ENCODE peak calls at places on chromosomes 6 and 20, in four cellular contexts. J is spleen, Q is DND-41, X is IMR-90. R is an unnamed sample.

GRCh38 chr6:129197154-129197553 is 314.2 kb downstream of the LAMA2 start:
- DNase-seq in Q (no peak), X (no peak), J (no peak), R (no peak)

GRCh38 chr6:26187981-26188635 is 100.9 kb downstream of the HFE start:
- DNase-seq in J (no peak), Q (no peak), X (peak; percentile 43), R (no peak)

GRCh38 chr20:46375771-46376170 is 30.6 kb downstream of the ELMO2 start:
- DNase-seq in X (peak; percentile 39), J (no peak), Q (no peak), R (no peak)

GRCh38 chr6:108801331-108801730 is 46.9 kb upstream of the ARMC2 start:
- DNase-seq in J (no peak), X (no peak), Q (no peak), R (no peak)

GRCh38 chr6:53536561-53536960 is 8.3 kb downstream of the GCLC start:
- DNase-seq in J (no peak), Q (no peak), X (no peak), R (no peak)

GRCh38 chr6:24821860-24822444 is 23.2 kb upstream of the ARMH2 start:
- DNase-seq in X (no peak), Q (no peak), J (no peak), R (no peak)

GRCh38 chr6:90982581-90982980 is 395.7 kb upstream of the MAP3K7 start:
- DNase-seq in Q (no peak), X (no peak), J (no peak), R (no peak)

GRCh38 chr6:112409311-112409710 is 62.2 kb downstream of the RFPL4B start:
- DNase-seq in Q (no peak), X (peak; percentile 12), J (no peak), R (no peak)

GRCh38 chr6:161027385-161027784 is 35.8 kb downstream of the MAP3K4 start:
- DNase-seq in X (no peak), Q (no peak), J (no peak), R (no peak)

GRCh38 chr6:116847234-116847633 is 18.4 kb upstream of the GPRC6A start:
- DNase-seq in X (peak; percentile 41), Q (no peak), J (no peak), R (no peak)

GRCh38 chr6:21999012-21999528 is 297.8 kb downstream of the PRL start:
- DNase-seq in J (no peak), Q (no peak), X (peak; percentile 76), R (no peak)

GRCh38 chr20:32574296-32575226 is 10.6 kb downstream of the NOL4L start:
- DNase-seq in X (peak; percentile 88), Q (peak; percentile 61), J (no peak), R (no peak)

GRCh38 chr6:44542401-44543116 is 155.1 kb downstream of the CDC5L start:
- DNase-seq in J (no peak), Q (no peak), X (no peak), R (no peak)

GRCh38 chr6:16511723-16512584 is 249.3 kb downstream of the ATXN1 start:
- DNase-seq in Q (peak; percentile 10), X (no peak), J (no peak), R (peak; percentile 58)

GRCh38 chr6:141141870-141142269 is 990.9 kb upstream of the GJE1 start:
- DNase-seq in Q (no peak), J (no peak), X (no peak), R (no peak)

GRCh38 chr6:47710295-47710694 is 11.9 kb downstream of the ADGRF4 start:
- DNase-seq in X (no peak), Q (no peak), J (no peak), R (no peak)

GRCh38 chr6:24919404-24919892 is 16.3 kb downstream of the RIPOR2 start:
- DNase-seq in X (no peak), Q (peak; percentile 88), J (no peak), R (no peak)

GRCh38 chr6:158104696-158105095 is 63.4 kb downstream of the SERAC1 start:
- DNase-seq in J (no peak), Q (no peak), X (no peak), R (no peak)

GRCh38 chr6:147279423-147279822 is 75.2 kb downstream of the STXBP5 start:
- DNase-seq in Q (no peak), X (peak; percentile 50), J (no peak), R (no peak)

GRCh38 chr6:108492131-108492766 is 68.5 kb upstream of the FOXO3 start:
- DNase-seq in J (no peak), X (peak; percentile 54), Q (no peak), R (no peak)

GRCh38 chr6:54018722-54019121 is 92.5 kb upstream of the MLIP start:
- DNase-seq in X (no peak), J (no peak), Q (no peak), R (no peak)

GRCh38 chr6:33665957-33666356 is 44.8 kb downstream of the ITPR3 start:
- DNase-seq in X (no peak), Q (no peak), J (no peak), R (no peak)

GRCh38 chr6:117602899-117603588 is 733 bp upstream of the GOPC start:
- DNase-seq in J (no peak), X (no peak), Q (no peak), R (no peak)

GRCh38 chr6:13229205-13230085 is 98.9 kb downstream of the TBC1D7 start:
- DNase-seq in X (no peak), J (no peak), Q (no peak), R (peak; percentile 37)

GRCh38 chr6:132820629-132821381 is 6.4 kb downstream of the RPS12 start:
- DNase-seq in Q (no peak), X (peak; percentile 52), J (no peak), R (no peak)

GRCh38 chr20:51562334-51563140 is 20.0 kb upstream of the NFATC2 start:
- DNase-seq in J (peak; percentile 77), X (peak; percentile 95), Q (no peak), R (no peak)

GRCh38 chr6:132648356-132648755 is 10.6 kb downstream of the TAAR1 start:
- DNase-seq in J (no peak), Q (peak; percentile 21), X (peak; percentile 74), R (no peak)

GRCh38 chr20:52279667-52280180 is 88.1 kb upstream of the ZFP64 start:
- DNase-seq in J (no peak), X (no peak), Q (no peak), R (no peak)

GRCh38 chr6:134352786-134353480 is 35.0 kb upstream of the SGK1 start:
- DNase-seq in J (no peak), Q (peak; percentile 20), X (peak; percentile 93), R (no peak)

GRCh38 chr6:145963216-145964068 is 716 bp downstream of the SHPRH start:
- DNase-seq in X (peak; percentile 43), J (no peak), Q (peak; percentile 52), R (peak; percentile 29)

GRCh38 chr6:7815716-7816115 is 89.8 kb downstream of the BMP6 start:
- DNase-seq in Q (no peak), J (no peak), X (no peak), R (no peak)

GRCh38 chr6:135937126-135937525 is 85.6 kb downstream of the PDE7B start:
- DNase-seq in J (no peak), Q (no peak), X (no peak), R (no peak)

GRCh38 chr6:105769197-105769596 is 316.9 kb upstream of the PRDM1 start:
- DNase-seq in J (no peak), X (no peak), Q (no peak), R (no peak)

GRCh38 chr20:41694796-41695195 is 76.6 kb upstream of the CHD6 start:
- DNase-seq in Q (no peak), J (no peak), X (no peak), R (no peak)
- H3K4me3 ChIP-seq in Q (no peak overlapping the region), J (no peak overlapping the region), X (no peak overlapping the region), R (no peak overlapping the region)

GRCh38 chr20:24990810-24991252 is 1.7 kb downstream of the APMAP start:
- DNase-seq in J (peak; percentile 73), Q (no peak), X (no peak), R (no peak)

GRCh38 chr20:24992420-24993205 is at the start of gene APMAP:
- DNase-seq in J (peak; percentile 99), Q (peak; percentile 96), X (peak; percentile 88), R (peak; percentile 95)

GRCh38 chr20:24994186-24994465 is 1.6 kb upstream of the APMAP start:
- DNase-seq in J (no peak), X (no peak), Q (no peak), R (no peak)

GRCh38 chr20:24993337-24994185 is 1.0 kb upstream of the APMAP start:
- DNase-seq in Q (no peak), J (no peak), X (peak; percentile 57), R (no peak)

DNA sequence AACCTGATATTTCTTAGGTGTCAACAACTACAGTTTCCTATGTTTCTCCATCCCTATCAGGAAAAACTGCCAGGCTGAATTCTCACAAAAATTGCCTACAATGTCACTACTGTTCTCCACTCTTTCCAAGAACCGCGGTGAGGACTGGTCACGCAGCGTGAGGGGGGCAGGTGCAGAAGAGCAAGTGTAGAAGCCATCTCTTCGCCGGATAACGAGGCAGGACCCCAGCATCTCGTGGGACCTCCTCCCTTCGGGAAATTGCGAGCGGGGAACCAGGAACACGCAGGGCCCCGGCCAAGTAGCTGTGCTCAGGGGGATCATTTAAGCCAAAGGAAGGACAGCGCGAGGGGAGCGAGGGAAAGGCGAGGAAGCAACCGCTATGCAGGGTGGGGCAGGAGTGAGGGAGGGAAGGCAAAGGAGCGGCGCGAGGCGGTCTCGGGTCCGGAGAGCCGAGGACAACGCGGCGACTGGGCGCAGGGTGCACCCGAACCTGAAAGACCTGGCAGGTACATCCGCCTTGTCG is 593 bp downstream of the APMAP start:
- DNase-seq in X (no peak), J (peak; percentile 92), Q (peak; percentile 52), R (peak; percentile 8)
- H3K4me1 ChIP-seq in X (no peaks in the 10 kb centered on the region), J (peaks cover 54% of the 10 kb centered on the region), Q (peaks cover 54% of the 10 kb centered on the region), R (peaks cover 66% of the 10 kb centered on the region)

DNA sequence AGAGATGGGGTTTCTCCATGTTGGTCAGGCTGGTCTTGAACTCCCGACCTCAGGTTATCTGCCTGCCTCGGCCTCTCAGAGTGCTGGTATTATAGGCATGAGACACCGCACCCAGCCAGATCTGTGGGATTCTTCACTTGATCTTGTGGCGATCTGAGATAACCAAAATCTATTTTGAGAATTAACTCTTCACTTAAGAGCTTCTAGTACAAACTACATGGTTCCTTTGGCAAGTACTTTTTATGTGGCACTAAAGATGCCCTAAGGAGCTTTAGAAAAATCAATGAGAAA is 37.8 kb upstream of the TFB1M start:
- DNase-seq in X (no peak), J (no peak), Q (no peak), R (no peak)
- H3K4me3 ChIP-seq in X (no peak overlapping the region), J (no peak overlapping the region), Q (no peak overlapping the region), R (no peak overlapping the region)

DNA sequence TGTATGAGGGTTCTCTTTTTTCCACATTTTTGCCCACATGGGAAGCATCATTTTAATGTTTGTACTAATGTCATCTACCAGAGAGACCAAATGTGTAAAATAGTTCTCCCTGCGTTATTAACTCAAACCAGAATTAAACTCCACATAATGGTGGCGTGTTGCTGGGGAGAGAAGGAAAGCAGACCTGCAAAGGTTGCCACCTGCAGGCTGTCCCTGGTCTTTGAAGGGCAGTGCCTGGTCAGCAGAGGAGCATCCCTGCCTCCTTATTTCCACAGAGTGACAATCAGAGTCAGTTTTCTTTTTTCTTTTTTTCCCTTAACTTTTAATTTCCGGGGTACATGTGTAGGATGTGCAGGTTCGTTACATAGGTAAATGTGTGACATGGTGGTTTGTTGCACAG is 214.5 kb downstream of the TBX18 start:
- DNase-seq in X (no peak), Q (no peak), J (no peak), R (no peak)
- H3K4me1 ChIP-seq in X (no peaks in the 10 kb centered on the region), Q (no peaks in the 10 kb centered on the region), J (no peaks in the 10 kb centered on the region), R (no peaks in the 10 kb centered on the region)

R was measured in CD8-positive, alpha-beta memory T cell.